ENCODE peak calls at places on chromosomes 16 and 17, in four cellular contexts. T is RWPE2; L is stimulated activated naive B cell treated with anti-CD40 and anti-IgM and Interleukin-4, amounts not matched to agents 10 μg/mL and 1 μg/mL and 100 μg/mL, for 72 hours; I is CD8-positive, alpha-beta T cell. X is an unnamed sample.

GRCh38 chr17:67531291-67531690 is 154.2 kb downstream of the PITPNC1 start:
- ATAC-seq in T (no peak), I (no peak), L (peak; percentile 53), X (no peak)

GRCh38 chr17:4449736-4450135 is 16.0 kb downstream of the SPNS3 start:
- ATAC-seq in T (no peak), L (no peak), I (no peak), X (no peak)

GRCh38 chr17:70072900-70073299 is 2.1 kb upstream of the KCNJ16 start:
- ATAC-seq in L (no peak), T (no peak), I (no peak), X (no peak)

GRCh38 chr16:84930298-84931106 is 80.8 kb downstream of the ZDHHC7 start:
- ATAC-seq in I (peak; percentile 17), L (peak; percentile 25), T (no peak), X (peak; percentile 48)

GRCh38 chr16:88466175-88466862 is 13.2 kb downstream of the ZFPM1 start:
- ATAC-seq in L (peak; percentile 60), T (no peak), I (peak; percentile 7), X (no peak)

GRCh38 chr17:7380321-7380720 is 568 bp upstream of the TNK1 start:
- ATAC-seq in T (no peak), I (no peak), L (no peak), X (peak; percentile 27)

GRCh38 chr17:27384721-27385120 is 71.5 kb upstream of the KSR1 start:
- ATAC-seq in I (no peak), T (no peak), L (no peak), X (no peak)

GRCh38 chr16:4323845-4324478 is 8.1 kb downstream of the GLIS2 start:
- ATAC-seq in L (no peak), T (peak; percentile 55), I (no peak), X (no peak)

GRCh38 chr17:27457731-27458523 is 1.7 kb downstream of the KSR1 start:
- ATAC-seq in T (no peak), I (no peak), L (no peak), X (no peak)

GRCh38 chr17:67855504-67856324 is 30.4 kb downstream of the BPTF start:
- ATAC-seq in T (no peak), I (peak; percentile 34), L (peak; percentile 88), X (no peak)

GRCh38 chr16:68764866-68765265 is 27.8 kb downstream of the CDH1 start:
- ATAC-seq in I (no peak), L (no peak), T (no peak), X (no peak)

GRCh38 chr17:41635121-41636097 is 11.0 kb upstream of the KRT17 start:
- ATAC-seq in T (peak; percentile 19), L (no peak), I (no peak), X (peak; percentile 52)